ENCODE peak calls at places on chromosomes 12 and 14, in four cellular contexts. C is epithelial cell of esophagus, Z is body of pancreas, U is mammary epithelial cell. H is an unnamed sample.

GRCh38 chr12:111766608-111767361 is at the start of gene ALDH2:
- DNase-seq in C (peak), Z (peak), U (no peak), H (peak)

GRCh38 chr12:86601550-86602308 is 345.5 kb upstream of the MGAT4C start:
- DNase-seq in C (no peak), Z (no peak), U (no peak), H (no peak)

GRCh38 chr12:88756153-88756552 is 175.9 kb upstream of the KITLG start:
- DNase-seq in C (no peak), Z (no peak), U (no peak), H (no peak)

GRCh38 chr14:35390577-35391387 is 13.8 kb downstream of the NFKBIA start:
- DNase-seq in C (peak), Z (no peak), U (peak), H (peak)

GRCh38 chr12:129871991-129872969 is 31.5 kb downstream of the TMEM132D start:
- DNase-seq in C (no peak), Z (peak), U (no peak), H (no peak)

GRCh38 chr12:15584366-15585041 is 204.7 kb downstream of the EPS8 start:
- DNase-seq in C (peak), Z (peak), U (no peak), H (peak)

GRCh38 chr14:59208224-59208814 is 19.9 kb downstream of the DAAM1 start:
- DNase-seq in C (peak), Z (no peak), U (peak), H (peak)

GRCh38 chr12:117507547-117507946 is 146.1 kb upstream of the NOS1 start:
- DNase-seq in C (no peak), Z (no peak), U (no peak), H (no peak)

GRCh38 chr12:90959538-90960139 is 4.7 kb upstream of the CCER1 start:
- DNase-seq in C (peak), Z (peak), U (peak), H (peak)

GRCh38 chr12:67370979-67371378 is 101.8 kb downstream of the CAND1 start:
- DNase-seq in C (no peak), Z (no peak), U (no peak), H (no peak)

GRCh38 chr12:65025070-65025469 is 96.0 kb downstream of the WIF1 start:
- DNase-seq in C (no peak), Z (no peak), U (no peak), H (no peak)

GRCh38 chr12:132049876-132050275 is 94.2 kb downstream of the DDX51 start:
- DNase-seq in C (no peak), Z (peak), U (no peak), H (no peak)

GRCh38 chr14:105853089-105853906 is 326.9 kb downstream of the TMEM121 start:
- DNase-seq in C (no peak), Z (no peak), U (no peak), H (no peak)

GRCh38 chr12:104720346-104721064 is 237.6 kb downstream of the SLC41A2 start:
- DNase-seq in C (no peak), Z (peak), U (no peak), H (peak)

GRCh38 chr12:106030210-106031175 is 108.3 kb downstream of the NUAK1 start:
- DNase-seq in C (peak), Z (no peak), U (no peak), H (peak)

GRCh38 chr12:130992448-130992847 is 38.7 kb downstream of the ADGRD1 start:
- DNase-seq in C (no peak), Z (peak), U (no peak), H (no peak)

GRCh38 chr14:92951912-92952471 is 29.0 kb downstream of the CHGA start:
- DNase-seq in C (peak), Z (peak), U (peak), H (peak)

GRCh38 chr14:91063119-91063518 is 2.7 kb upstream of the RPS6KA5 start:
- DNase-seq in C (peak), Z (no peak), U (peak), H (no peak)

DNA sequence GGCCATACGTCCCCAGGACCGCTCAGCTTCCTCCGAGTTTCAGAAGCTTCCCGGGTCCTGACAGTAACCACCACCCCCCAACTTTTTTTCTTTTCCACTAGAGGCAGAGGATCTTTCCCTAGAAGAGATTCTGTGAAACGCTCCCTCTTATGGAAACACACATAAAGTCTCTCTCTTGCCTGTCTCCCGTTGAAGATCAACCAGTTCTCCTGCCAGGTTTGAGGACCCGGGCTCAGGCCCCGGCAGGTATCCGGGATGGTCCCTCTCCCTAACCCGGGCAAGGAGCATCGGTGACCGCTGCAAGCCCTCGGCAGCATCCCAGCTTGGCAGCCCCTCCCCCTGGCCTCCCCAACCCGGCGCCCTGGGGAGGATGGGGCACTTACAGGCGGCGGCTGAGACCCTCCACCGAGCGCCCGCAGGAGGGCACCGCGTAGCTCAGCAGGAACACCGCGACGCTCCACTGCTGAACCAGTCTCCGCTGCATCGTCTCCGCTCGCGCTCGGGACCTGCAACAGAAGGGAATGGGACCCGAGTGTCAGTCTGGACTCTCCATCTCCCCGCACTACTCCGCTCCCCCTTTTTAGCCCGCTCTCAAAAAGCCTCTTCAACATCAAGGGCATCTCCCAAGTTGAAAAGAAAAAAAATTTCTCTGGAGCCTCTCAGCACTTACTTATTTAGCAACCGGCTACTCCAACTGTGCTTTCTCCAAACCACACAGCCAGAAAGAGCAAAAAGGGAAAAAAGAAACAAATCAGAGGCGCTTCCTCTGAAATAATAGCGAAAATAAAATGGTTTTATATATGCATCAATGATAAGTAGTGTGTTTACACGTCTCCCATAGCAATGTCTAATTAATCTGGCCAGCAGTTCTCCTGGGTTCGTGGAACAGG is 3.3 kb downstream of the PTHLH start:
- DNase-seq in C (peak), Z (no peak), U (no peak), H (peak)
- TF ChIP-seq CTCF in C (peak), Z (no peak), U (peak), H (peak)

DNA sequence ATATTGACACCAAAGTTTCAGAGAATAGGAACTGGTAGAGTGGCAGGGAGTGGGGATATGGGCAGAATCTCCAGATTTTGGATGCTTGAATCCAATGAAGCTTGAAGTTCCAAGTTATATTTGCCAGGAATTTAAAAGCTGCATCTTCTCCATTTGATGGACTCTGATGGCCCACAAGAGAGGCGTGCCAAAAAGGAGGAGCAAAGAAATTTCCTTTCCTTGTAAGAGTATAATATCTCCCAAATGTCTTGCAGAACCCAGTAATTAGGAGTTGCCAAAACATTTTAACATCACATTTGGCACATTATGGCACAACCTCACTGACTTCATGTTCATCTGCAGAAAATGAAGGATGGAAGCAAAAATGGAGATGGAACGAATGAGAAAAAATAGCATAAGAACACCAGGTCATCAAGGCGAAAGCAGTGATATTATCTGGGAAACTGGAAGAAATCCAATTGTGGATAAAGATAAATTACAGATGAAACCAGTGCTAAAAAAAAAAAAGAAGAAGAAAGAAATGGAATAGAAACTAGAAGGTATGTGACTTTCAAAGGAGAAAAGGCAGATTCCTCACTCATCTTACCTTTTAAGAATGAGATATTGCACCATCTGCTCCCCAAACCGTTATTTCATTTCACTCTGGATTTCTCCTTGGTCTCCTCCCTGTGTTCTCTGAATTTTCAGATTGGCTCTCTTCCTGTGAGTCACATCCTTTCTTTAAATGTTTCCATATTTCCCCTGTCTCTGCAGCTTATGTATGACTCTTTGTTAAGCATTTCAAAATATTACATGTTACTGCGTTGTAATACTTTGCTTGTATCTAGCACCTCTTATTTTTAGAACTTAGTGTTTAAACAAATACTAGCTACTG is 13.5 kb upstream of the FLRT2 start:
- DNase-seq in C (peak), Z (no peak), U (peak), H (peak)
- H3K4me3 ChIP-seq in C (no peak), Z (no peak), U (no peak), H (no peak)

GRCh38 chr14:54241517-54241916 is 155.3 kb upstream of the CDKN3 start:
- DNase-seq in C (no peak), Z (no peak), U (no peak), H (no peak)
- TF ChIP-seq CTCF in C (no peak), Z (no peak), U (no peak), H (no peak)

GRCh38 chr14:99659333-99659741 is 14.4 kb downstream of the HHIPL1 start:
- DNase-seq in C (no peak), Z (no peak), U (no peak), H (no peak)

GRCh38 chr14:99658218-99658617 is 13.3 kb downstream of the HHIPL1 start:
- DNase-seq in C (no peak), Z (no peak), U (no peak), H (no peak)

GRCh38 chr14:99660794-99661193 is 15.9 kb downstream of the HHIPL1 start:
- DNase-seq in C (no peak), Z (no peak), U (no peak), H (no peak)

GRCh38 chr14:99657645-99658155 is 12.8 kb downstream of the HHIPL1 start:
- DNase-seq in C (no peak), Z (no peak), U (no peak), H (no peak)

DNA sequence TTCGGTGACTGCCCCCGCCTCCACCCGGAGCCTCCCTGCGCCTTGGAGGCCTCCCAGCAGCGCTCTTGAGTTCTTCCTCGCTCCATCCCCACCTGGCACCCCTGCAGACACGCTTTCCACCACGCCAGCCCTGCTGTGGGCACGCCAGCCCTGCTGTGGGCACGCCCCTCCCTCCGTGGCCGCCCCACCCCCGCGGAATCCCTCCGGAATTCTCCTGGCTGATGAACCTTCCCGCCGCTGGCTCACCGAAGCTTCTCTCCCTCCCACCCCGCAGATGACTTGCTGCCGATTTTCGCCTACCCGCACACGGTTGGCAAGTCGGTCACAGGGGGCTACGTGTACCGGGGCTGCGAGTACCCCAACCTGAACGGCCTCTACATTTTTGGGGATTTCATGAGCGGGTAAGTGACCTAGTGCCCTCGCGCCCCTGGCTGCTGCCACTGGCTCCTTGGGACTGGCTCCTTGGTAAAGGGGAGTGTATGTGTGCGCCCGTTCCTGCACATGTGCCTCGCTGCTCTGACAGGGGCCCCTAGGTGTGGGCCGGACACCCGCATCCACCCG is 15.2 kb downstream of the HHIPL1 start:
- DNase-seq in C (no peak), Z (no peak), U (no peak), H (no peak)
- H3K4me3 ChIP-seq in C (no peak), Z (no peak), U (no peak), H (no peak)

GRCh38 chr14:34363733-34364134 is 98.3 kb downstream of the SPTSSA start:
- DNase-seq in C (peak), Z (no peak), U (no peak), H (no peak)

GRCh38 chr14:34364201-34364600 is 97.8 kb downstream of the SPTSSA start:
- DNase-seq in C (peak), Z (no peak), U (no peak), H (no peak)

GRCh38 chr14:34368115-34368970 is 93.7 kb downstream of the SPTSSA start:
- DNase-seq in C (peak), Z (no peak), U (peak), H (no peak)

GRCh38 chr14:34362625-34363251 is 99.3 kb downstream of the SPTSSA start:
- DNase-seq in C (no peak), Z (no peak), U (no peak), H (no peak)

DNA sequence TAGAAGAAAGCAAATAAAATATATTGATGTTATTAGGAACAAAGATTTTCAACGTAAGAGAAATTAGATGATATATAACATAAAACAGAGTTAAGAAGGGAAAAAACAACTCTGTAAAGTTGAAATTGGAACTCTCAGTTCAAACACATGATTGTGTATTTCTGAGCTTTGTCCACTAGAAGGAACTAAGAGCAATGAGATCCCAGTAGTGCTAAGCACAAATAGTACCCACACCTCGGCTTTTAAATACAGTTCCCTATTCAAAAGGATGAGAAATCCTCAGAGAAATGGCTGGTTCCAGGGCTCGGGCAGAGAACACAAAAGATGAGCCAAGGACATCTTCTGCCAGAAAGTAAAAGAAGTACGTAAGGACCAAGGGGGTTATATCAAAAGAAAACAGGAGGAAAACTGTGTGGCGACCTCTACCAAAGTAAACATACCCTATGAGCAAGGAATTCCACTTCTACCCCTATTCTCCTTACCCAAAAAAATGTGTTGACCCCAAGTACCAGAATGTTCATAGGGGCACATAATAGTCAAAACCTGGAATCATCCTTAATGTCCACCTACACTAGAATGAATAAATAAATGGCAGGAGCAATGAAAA is 96.6 kb downstream of the SPTSSA start:
- DNase-seq in C (no peak), Z (no peak), U (no peak), H (peak)
- TF ChIP-seq CTCF in C (peak), Z (peak), U (peak), H (peak)

DNA sequence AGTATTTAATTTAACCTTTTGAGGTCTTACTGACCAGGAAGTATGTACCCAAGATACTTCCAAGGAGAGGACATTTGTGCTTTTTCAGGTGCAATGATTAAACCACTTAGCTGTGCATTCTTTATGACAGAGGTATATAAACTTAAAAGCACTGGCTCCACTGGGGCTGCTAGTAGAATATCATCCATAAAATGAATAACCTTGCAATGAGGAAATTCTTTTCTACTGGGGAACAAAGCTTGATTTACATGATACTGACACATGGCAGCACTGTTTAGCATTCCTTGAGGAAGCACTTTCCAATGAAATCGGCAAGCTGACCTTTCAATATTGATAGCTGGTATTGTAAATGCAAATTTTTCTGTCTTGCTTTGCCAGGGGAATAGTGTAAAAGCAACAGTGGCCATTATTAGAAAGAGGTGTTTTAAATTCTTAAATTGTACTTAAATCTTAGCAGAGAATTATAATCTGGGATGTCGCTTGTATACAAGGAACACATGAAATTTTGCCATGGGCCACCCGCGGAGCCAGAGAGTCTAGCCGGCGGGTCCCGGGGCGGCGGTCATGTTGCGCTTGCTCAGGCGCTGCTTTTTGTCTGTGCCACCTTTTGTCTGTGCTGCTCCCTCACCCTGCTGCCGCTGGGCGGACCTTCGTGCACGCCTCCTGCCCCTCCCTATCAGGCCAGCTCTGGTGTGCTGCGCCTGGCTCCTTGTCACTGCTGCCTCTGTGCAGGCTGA is 20.9 kb upstream of the BLTP3B start:
- DNase-seq in C (peak), Z (peak), U (peak), H (peak)
- H3K4me3 ChIP-seq in C (no peak), Z (no peak), U (peak), H (peak)

GRCh38 chr14:76237349-76237990 is 85.7 kb downstream of the GPATCH2L start:
- DNase-seq in C (no peak), Z (no peak), U (no peak), H (no peak)
- TF ChIP-seq CTCF in C (no peak), Z (no peak), U (no peak), H (no peak)

GRCh38 chr14:22466520-22466919 is 122.5 kb downstream of the DAD1 start:
- DNase-seq in C (peak), Z (no peak), U (peak), H (peak)

GRCh38 chr14:22463763-22464173 is 125.3 kb downstream of the DAD1 start:
- DNase-seq in C (no peak), Z (peak), U (no peak), H (no peak)

GRCh38 chr14:22462923-22463322 is 126.1 kb downstream of the DAD1 start:
- DNase-seq in C (no peak), Z (no peak), U (no peak), H (no peak)

GRCh38 chr14:22464422-22465142 is 124.4 kb downstream of the DAD1 start:
- DNase-seq in C (no peak), Z (no peak), U (no peak), H (no peak)

DNA sequence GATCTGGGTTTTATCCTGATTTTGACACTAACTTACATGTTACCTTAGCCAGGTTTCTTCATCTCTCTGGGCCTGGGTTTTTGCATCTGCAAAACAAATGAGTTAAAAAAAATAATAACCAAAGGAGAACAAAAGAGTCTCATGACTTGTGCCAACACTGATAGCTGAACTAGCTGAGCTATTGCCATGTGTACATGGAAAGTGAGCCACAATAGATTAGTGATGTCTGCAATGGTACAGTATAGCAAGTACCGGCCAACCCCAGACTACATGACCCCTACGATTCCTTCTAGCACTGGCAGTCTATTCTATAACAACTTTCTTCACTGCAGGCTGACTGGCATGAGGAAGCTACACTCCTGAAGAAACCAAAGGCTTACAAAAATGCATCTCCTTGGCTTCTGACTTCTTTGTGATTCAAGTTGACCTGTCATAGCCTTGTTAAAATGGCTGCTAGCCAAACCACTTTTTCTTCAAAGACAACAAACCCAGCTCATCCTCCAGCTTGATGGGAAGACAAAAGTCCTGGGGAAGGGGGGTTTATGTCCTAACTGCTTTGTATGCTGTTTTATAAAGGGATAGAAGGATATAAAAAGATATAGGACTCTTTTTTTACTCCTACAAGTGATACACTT is 123.7 kb downstream of the DAD1 start:
- DNase-seq in C (peak), Z (no peak), U (peak), H (peak)
- H3K4me3 ChIP-seq in C (no peak), Z (no peak), U (no peak), H (no peak)

GRCh38 chr14:55689971-55690871 is 110.2 kb downstream of the KTN1 start:
- DNase-seq in C (no peak), Z (no peak), U (no peak), H (no peak)
- TF ChIP-seq CTCF in C (no peak), Z (no peak), U (no peak), H (no peak)